ENCODE peak calls at places on chromosomes 11 and 22, in four cellular contexts. S is AG04449, V is epithelial cell of esophagus, G is body of pancreas. F is an unnamed sample.

GRCh38 chr11:61587951-61588695 is 7.2 kb upstream of the SYT7 start:
- DNase-seq in S (no peak), V (peak; percentile 47), G (peak; percentile 71), F (no peak)

GRCh38 chr11:47001666-47002285 is 65.2 kb downstream of the CSTPP1 start:
- DNase-seq in S (no peak), V (no peak), G (no peak), F (no peak)

GRCh38 chr11:2200957-2201519 is 29.4 kb upstream of the TH start:
- DNase-seq in S (no peak), V (no peak), G (no peak), F (no peak)

GRCh38 chr22:31490496-31490925 is 869 bp upstream of the EIF4ENIF1 start:
- DNase-seq in S (no peak), V (peak; percentile 66), G (peak; percentile 39), F (no peak)

GRCh38 chr11:28911829-28912228 is 803.6 kb downstream of the METTL15 start:
- DNase-seq in S (no peak), V (no peak), G (no peak), F (no peak)

GRCh38 chr11:65436412-65437032 is 13.9 kb downstream of the NEAT1 start:
- DNase-seq in S (no peak), V (peak; percentile 40), G (no peak), F (no peak)

GRCh38 chr11:119436093-119436492 is 13.1 kb upstream of the THY1 start:
- DNase-seq in S (no peak), V (no peak), G (no peak), F (no peak)

GRCh38 chr11:86952221-86952875 is 2.8 kb downstream of the FZD4 start:
- DNase-seq in S (no peak), V (no peak), G (no peak), F (no peak)

GRCh38 chr11:112806256-112806655 is 155.0 kb upstream of the NCAM1 start:
- DNase-seq in S (no peak), V (no peak), G (no peak), F (no peak)

GRCh38 chr11:126546191-126546590 is 190.7 kb downstream of the ST3GAL4 start:
- DNase-seq in S (no peak), V (no peak), G (no peak), F (no peak)

GRCh38 chr11:105935791-105936190 is 86.2 kb downstream of the MSANTD4 start:
- DNase-seq in S (no peak), V (peak; percentile 83), G (no peak), F (no peak)

GRCh38 chr11:7579226-7579825 is 65.5 kb downstream of the PPFIBP2 start:
- DNase-seq in S (no peak), V (no peak), G (no peak), F (no peak)

GRCh38 chr22:30943368-30943767 is 25.2 kb downstream of the MORC2 start:
- DNase-seq in S (no peak), V (no peak), G (no peak), F (no peak)

GRCh38 chr22:40426671-40427070 is 56.3 kb downstream of the SGSM3 start:
- DNase-seq in S (no peak), V (no peak), G (no peak), F (no peak)

GRCh38 chr22:32828150-32828549 is 26.6 kb downstream of the TIMP3 start:
- DNase-seq in S (no peak), V (no peak), G (no peak), F (no peak)

GRCh38 chr11:80103149-80103859 is 662.5 kb upstream of the TENM4 start:
- DNase-seq in S (peak; percentile 94), V (peak; percentile 84), G (no peak), F (peak; percentile 93)

GRCh38 chr11:69460540-69461257 is 20.8 kb upstream of the LINC01488 start:
- DNase-seq in S (no peak), V (peak; percentile 97), G (no peak), F (peak; percentile 65)

GRCh38 chr11:88420165-88420781 is 82.7 kb upstream of the CTSC start:
- DNase-seq in S (peak; percentile 49), V (peak; percentile 99), G (no peak), F (peak; percentile 89)

GRCh38 chr22:21866821-21867527 is 471 bp downstream of the MAPK1 start:
- DNase-seq in S (no peak), V (peak; percentile 19), G (peak; percentile 34), F (no peak)

GRCh38 chr11:8055111-8055835 is 25.7 kb upstream of the TUB start:
- DNase-seq in S (no peak), V (no peak), G (no peak), F (no peak)

GRCh38 chr22:37519268-37520195 is at the start of gene CARD10:
- DNase-seq in S (no peak), V (peak; percentile 43), G (peak; percentile 59), F (no peak)

GRCh38 chr11:34086554-34087278 is 18.7 kb upstream of the NAT10 start:
- DNase-seq in S (no peak), V (no peak), G (no peak), F (no peak)

GRCh38 chr11:5291207-5291838 is 10.4 kb downstream of the OR51B4 start:
- DNase-seq in S (no peak), V (peak; percentile 72), G (no peak), F (no peak)

GRCh38 chr22:49402169-49402568 is 425.5 kb downstream of the BRD1 start:
- DNase-seq in S (no peak), V (no peak), G (no peak), F (no peak)

GRCh38 chr22:39723899-39724351 is 153.4 kb downstream of the CACNA1I start:
- DNase-seq in S (no peak), V (peak; percentile 31), G (no peak), F (no peak)

GRCh38 chr11:22433066-22433450 is 94.9 kb downstream of the SLC17A6 start:
- DNase-seq in S (no peak), V (peak; percentile 8), G (no peak), F (no peak)

DNA sequence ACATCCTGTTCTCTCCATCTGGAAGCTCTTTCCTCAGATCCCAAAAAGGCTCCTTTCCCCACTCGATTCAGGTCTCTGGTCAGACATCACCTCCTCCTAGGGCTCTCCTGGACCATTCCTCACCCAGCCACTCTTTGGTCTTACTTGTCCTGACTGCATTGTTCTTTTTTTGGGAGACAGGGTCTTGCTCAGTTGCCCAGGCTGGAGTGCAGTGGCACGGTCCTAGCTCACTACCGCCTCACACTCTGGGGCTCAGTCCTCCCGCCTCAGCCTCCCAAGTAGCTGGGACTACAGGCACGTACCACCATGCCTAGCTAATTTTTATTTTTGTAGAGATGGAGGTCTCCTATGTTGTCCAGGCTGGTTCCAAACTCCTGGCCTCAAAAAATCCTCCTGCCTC is 2.2 kb upstream of the CORO1B start:
- DNase-seq in S (no peak), V (no peak), G (no peak), F (no peak)
- H3K4me3 ChIP-seq in S (no peak overlapping the region), V (no peak overlapping the region), G (no peak overlapping the region), F (no peak overlapping the region)

GRCh38 chr11:75814686-75815344 is at the start of gene UVRAG:
- DNase-seq in S (peak; percentile 98), V (peak; percentile 99), G (peak; percentile 99), F (peak; percentile 99)
- TF ChIP-seq CTCF in S (no peak), V (peak; percentile 28), G (peak; percentile 19), F (no peak)

DNA sequence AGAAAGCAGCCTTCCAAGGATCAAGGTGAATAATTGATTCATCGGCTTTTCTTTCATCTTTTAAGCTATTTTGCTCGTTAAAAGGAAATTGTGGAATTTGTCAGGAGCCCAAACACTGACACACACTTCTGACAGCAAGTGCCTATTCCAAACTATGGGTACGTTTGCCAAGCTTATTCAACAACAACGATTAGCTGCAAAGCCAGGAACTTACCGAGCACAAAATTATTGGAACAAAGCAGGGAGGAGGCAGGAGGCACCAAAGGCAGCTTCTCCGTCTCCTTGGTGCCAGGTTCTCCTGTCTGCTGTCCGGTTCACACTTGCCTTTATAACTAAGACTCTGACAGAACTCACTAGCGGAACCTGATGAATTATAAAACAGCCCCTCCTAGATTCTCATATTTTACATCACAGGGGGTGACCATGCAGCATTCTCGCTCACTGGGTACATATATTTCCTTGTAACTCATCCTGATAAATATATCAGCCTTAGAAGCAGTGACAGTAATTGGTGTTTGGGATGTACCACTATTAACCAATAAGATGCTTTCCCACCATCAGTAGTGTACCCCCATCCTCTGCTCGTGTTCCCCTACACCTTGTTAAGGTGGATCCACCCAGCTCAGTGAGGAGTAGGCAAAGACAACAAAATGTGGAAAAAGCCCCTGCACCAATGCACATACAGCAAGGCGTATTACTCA is 395.9 kb upstream of the CCDC90B start:
- DNase-seq in S (no peak), V (no peak), G (no peak), F (no peak)
- H3K4me3 ChIP-seq in S (no peak overlapping the region), V (no peak overlapping the region), G (no peak overlapping the region), F (no peak overlapping the region)

GRCh38 chr11:92527467-92527866 is 302.8 kb downstream of the FAT3 start:
- DNase-seq in S (no peak), V (no peak), G (no peak), F (no peak)
- TF ChIP-seq CTCF in S (no peak), V (no peak), G (no peak), F (no peak)

DNA sequence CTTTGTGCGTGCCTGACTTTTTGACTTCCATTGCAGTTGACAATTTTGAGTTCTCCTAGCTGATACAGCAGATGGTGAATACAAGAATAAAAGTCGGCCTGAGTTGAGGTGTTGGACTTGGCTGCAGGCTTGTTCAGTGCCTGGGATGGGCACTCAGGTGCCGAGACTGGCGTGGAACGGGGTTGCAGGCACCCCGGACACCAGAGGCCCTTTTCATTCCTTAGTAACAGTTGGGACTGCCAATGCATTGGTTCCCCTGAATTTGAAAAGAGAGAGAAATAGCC is 1.3 kb downstream of the PHRF1 start:
- DNase-seq in S (no peak), V (no peak), G (no peak), F (no peak)
- H3K4me3 ChIP-seq in S (peak overlapping the region; percentile 92), V (peak overlapping the region; percentile 93), G (no peak overlapping the region), F (peak overlapping the region; percentile 96)